ENCODE peak calls at places on chromosomes 13 and 19, in seven cellular contexts. B, R, H, I, M, P and K are unnamed samples.

GRCh38 chr19:46718157-46718933 is 1.4 kb upstream of the PRKD2 start:
- DNase-seq in B (peak), R (peak), H (no peak), I (no peak), M (no peak), P (no peak), K (no peak)

GRCh38 chr13:60164490-60164889 is 762 bp upstream of the DIAPH3 start:
- DNase-seq in B (no peak), R (no peak), H (no peak), I (no peak), M (no peak), P (no peak), K (no peak)

GRCh38 chr13:21673592-21674270 is 2.9 kb downstream of the FGF9 start:
- DNase-seq in B (no peak), R (peak), H (no peak), I (no peak), M (peak), P (peak), K (no peak)

GRCh38 chr19:6639439-6639838 is 30.5 kb downstream of the TNFSF14 start:
- DNase-seq in B (no peak), R (no peak), H (no peak), I (no peak), M (no peak), P (no peak), K (no peak)

GRCh38 chr13:73793361-73793760 is 340.8 kb downstream of the KLF12 start:
- DNase-seq in B (no peak), R (no peak), H (no peak), I (no peak), M (no peak), P (no peak), K (no peak)

GRCh38 chr13:84980571-84980970 is 818.6 kb downstream of the SLITRK6 start:
- DNase-seq in B (no peak), R (no peak), H (no peak), I (no peak), M (no peak), P (no peak), K (no peak)

GRCh38 chr13:102318233-102318632 is 83.6 kb downstream of the FGF14 start:
- DNase-seq in B (no peak), R (no peak), H (no peak), I (no peak), M (no peak), P (no peak), K (no peak)

GRCh38 chr13:32001392-32001768 is 30.2 kb upstream of the FRY start:
- DNase-seq in B (no peak), R (peak), H (no peak), I (peak), M (peak), P (no peak), K (peak)

GRCh38 chr13:107254392-107254791 is 686.5 kb upstream of the ARGLU1 start:
- DNase-seq in B (no peak), R (no peak), H (no peak), I (no peak), M (no peak), P (no peak), K (no peak)

GRCh38 chr13:100528353-100528752 is 60.2 kb downstream of the GGACT start:
- DNase-seq in B (no peak), R (no peak), H (no peak), I (no peak), M (no peak), P (no peak), K (no peak)

GRCh38 chr19:1317274-1317673 is 31.6 kb downstream of the EFNA2 start:
- DNase-seq in B (no peak), R (no peak), H (no peak), I (no peak), M (no peak), P (no peak), K (no peak)

GRCh38 chr13:113001251-113002140 is 32.5 kb downstream of the MCF2L start:
- DNase-seq in B (no peak), R (no peak), H (no peak), I (no peak), M (no peak), P (peak), K (no peak)

GRCh38 chr13:94764576-94765321 is 52.4 kb upstream of the SOX21 start:
- DNase-seq in B (no peak), R (no peak), H (no peak), I (no peak), M (no peak), P (no peak), K (no peak)

GRCh38 chr13:30002577-30002976 is 152.2 kb upstream of the UBL3 start:
- DNase-seq in B (no peak), R (no peak), H (no peak), I (no peak), M (no peak), P (no peak), K (peak)

GRCh38 chr13:42815686-42816085 is 34.3 kb downstream of the FAM216B start:
- DNase-seq in B (no peak), R (no peak), H (no peak), I (no peak), M (no peak), P (no peak), K (no peak)

GRCh38 chr13:57311009-57311586 is 144.1 kb downstream of the PRR20E start:
- DNase-seq in B (no peak), R (no peak), H (no peak), I (no peak), M (no peak), P (no peak), K (no peak)

GRCh38 chr19:2249010-2249866 is at the start of gene AMH:
- DNase-seq in B (no peak), R (no peak), H (no peak), I (no peak), M (no peak), P (no peak), K (no peak)

GRCh38 chr13:99983401-99984133 is 2.0 kb downstream of the ZIC2 start:
- DNase-seq in B (no peak), R (no peak), H (no peak), I (no peak), M (peak), P (no peak), K (no peak)

GRCh38 chr13:93227906-93228801 is 1.5 kb downstream of the GPC6 start:
- DNase-seq in B (no peak), R (no peak), H (peak), I (peak), M (peak), P (peak), K (peak)

GRCh38 chr13:111152836-111153235 is 37.7 kb downstream of the ARHGEF7 start:
- DNase-seq in B (no peak), R (peak), H (no peak), I (no peak), M (no peak), P (no peak), K (no peak)

GRCh38 chr13:92362717-92363116 is 863.9 kb upstream of the GPC6 start:
- DNase-seq in B (no peak), R (no peak), H (no peak), I (no peak), M (no peak), P (no peak), K (no peak)

GRCh38 chr13:94268661-94269060 is 210.8 kb downstream of the DCT start:
- DNase-seq in B (no peak), R (no peak), H (no peak), I (no peak), M (no peak), P (no peak), K (no peak)

GRCh38 chr13:27450921-27451461 is 627 bp upstream of the MTIF3 start:
- DNase-seq in B (peak), R (no peak), H (peak), I (peak), M (peak), P (no peak), K (peak)

GRCh38 chr19:48739835-48740704 is at the start of gene RASIP1:
- DNase-seq in B (no peak), R (no peak), H (peak), I (peak), M (peak), P (no peak), K (no peak)

GRCh38 chr13:52652980-52653303 is 306 bp downstream of the SUGT1 start:
- DNase-seq in B (no peak), R (peak), H (no peak), I (no peak), M (no peak), P (no peak), K (no peak)

GRCh38 chr13:106110241-106110855 is 425.1 kb downstream of the EFNB2 start:
- DNase-seq in B (no peak), R (no peak), H (no peak), I (no peak), M (no peak), P (no peak), K (no peak)

GRCh38 chr13:99995503-99996176 is 14.1 kb downstream of the ZIC2 start:
- DNase-seq in B (no peak), R (no peak), H (no peak), I (no peak), M (no peak), P (no peak), K (no peak)

GRCh38 chr19:49758292-49758691 is 4.8 kb downstream of the TSKS start:
- DNase-seq in B (no peak), R (peak), H (no peak), I (no peak), M (no peak), P (no peak), K (peak)

GRCh38 chr19:9586764-9587163 is 2.5 kb upstream of the ZNF121 start:
- DNase-seq in B (peak), R (no peak), H (peak), I (peak), M (peak), P (peak), K (peak)

GRCh38 chr19:10454267-10454666 is 33.9 kb downstream of the PDE4A start:
- DNase-seq in B (no peak), R (no peak), H (no peak), I (no peak), M (no peak), P (peak), K (no peak)

GRCh38 chr13:26476111-26476743 is 81.3 kb upstream of the WASF3 start:
- DNase-seq in B (no peak), R (no peak), H (no peak), I (peak), M (peak), P (peak), K (peak)

GRCh38 chr19:6464070-6464873 is at the start of gene CRB3:
- DNase-seq in B (peak), R (peak), H (no peak), I (no peak), M (no peak), P (no peak), K (no peak)

GRCh38 chr13:36382030-36382429 is 35.8 kb upstream of the SPART start:
- DNase-seq in B (no peak), R (no peak), H (no peak), I (no peak), M (no peak), P (no peak), K (no peak)

GRCh38 chr19:18322759-18323460 is at the start of gene LSM4:
- DNase-seq in B (peak), R (peak), H (peak), I (peak), M (peak), P (peak), K (peak)
- TF ChIP-seq CTCF in B (peak), R (no peak), H (peak), I (no peak), M (no peak), P (peak), K (no peak)

GRCh38 chr19:53662209-53662608 is 30.4 kb downstream of the DPRX start:
- DNase-seq in B (no peak), R (no peak), H (no peak), I (no peak), M (no peak), P (no peak), K (no peak)

GRCh38 chr19:53657778-53658177 is 26.0 kb downstream of the DPRX start:
- DNase-seq in B (no peak), R (no peak), H (no peak), I (no peak), M (no peak), P (no peak), K (no peak)

GRCh38 chr19:53660584-53660983 is 28.8 kb downstream of the DPRX start:
- DNase-seq in B (no peak), R (no peak), H (no peak), I (no peak), M (no peak), P (no peak), K (no peak)

GRCh38 chr19:53657330-53657729 is 25.5 kb downstream of the DPRX start:
- DNase-seq in B (no peak), R (no peak), H (no peak), I (no peak), M (no peak), P (no peak), K (no peak)

GRCh38 chr19:53659292-53659691 is 27.5 kb downstream of the DPRX start:
- DNase-seq in B (no peak), R (no peak), H (no peak), I (peak), M (peak), P (peak), K (no peak)
- TF ChIP-seq CTCF in B (no peak), R (no peak), H (no peak), I (peak), M (no peak), P (peak), K (peak)

GRCh38 chr19:45153339-45154063 is 7.3 kb downstream of the NKPD1 start:
- DNase-seq in B (peak), R (no peak), H (no peak), I (peak), M (peak), P (peak), K (no peak)

GRCh38 chr19:45150731-45151725 is 9.8 kb downstream of the NKPD1 start:
- DNase-seq in B (no peak), R (no peak), H (no peak), I (no peak), M (no peak), P (no peak), K (no peak)

GRCh38 chr19:45154064-45154827 is 6.5 kb downstream of the NKPD1 start:
- DNase-seq in B (no peak), R (no peak), H (no peak), I (no peak), M (no peak), P (no peak), K (peak)

GRCh38 chr19:45151821-45152503 is 8.8 kb downstream of the NKPD1 start:
- DNase-seq in B (no peak), R (no peak), H (no peak), I (no peak), M (no peak), P (no peak), K (no peak)

GRCh38 chr19:45152504-45153338 is 8.1 kb downstream of the NKPD1 start:
- DNase-seq in B (peak), R (no peak), H (no peak), I (peak), M (no peak), P (no peak), K (no peak)
- TF ChIP-seq CTCF in B (no peak), R (no peak), H (no peak), I (no peak), M (no peak), P (no peak), K (no peak)

GRCh38 chr19:44112802-44113137 is 429 bp upstream of the ZNF225 start:
- DNase-seq in B (no peak), R (no peak), H (no peak), I (no peak), M (no peak), P (no peak), K (no peak)
- TF ChIP-seq CTCF in B (no peak), R (no peak), H (no peak), I (no peak), M (no peak), P (peak), K (no peak)

GRCh38 chr13:46795321-46795720 is 1.6 kb downstream of the ESD start:
- DNase-seq in B (no peak), R (no peak), H (no peak), I (no peak), M (no peak), P (no peak), K (no peak)
- TF ChIP-seq CTCF in B (no peak), R (no peak), H (no peak), I (no peak), M (no peak), P (no peak), K (no peak)

GRCh38 chr13:70622785-70623184 is 514.5 kb upstream of the KLHL1 start:
- DNase-seq in B (no peak), R (no peak), H (no peak), I (no peak), M (no peak), P (no peak), K (no peak)

DNA sequence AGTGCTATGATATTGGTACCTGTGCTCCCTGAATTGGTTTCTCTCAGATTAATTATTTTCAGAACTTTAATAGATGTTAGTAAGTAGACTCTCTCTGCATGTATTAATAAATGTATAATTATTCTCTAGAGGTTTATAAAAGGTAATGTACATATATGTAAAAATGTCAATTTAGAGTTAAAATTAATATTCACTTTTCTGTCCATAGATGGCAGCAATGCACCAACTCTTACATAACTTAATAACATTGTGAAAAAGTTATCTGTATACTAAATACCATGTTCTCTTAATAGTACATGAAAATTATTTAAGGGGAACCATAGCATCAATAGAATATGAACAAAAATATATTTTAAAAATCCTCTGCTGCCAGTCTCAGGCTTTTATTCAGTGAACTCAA is 515.0 kb upstream of the KLHL1 start:
- DNase-seq in B (no peak), R (no peak), H (no peak), I (no peak), M (no peak), P (no peak), K (no peak)
- TF ChIP-seq CTCF in B (peak), R (peak), H (no peak), I (peak), M (peak), P (peak), K (peak)

GRCh38 chr13:33069365-33069764 is 53.1 kb downstream of the KL start:
- DNase-seq in B (no peak), R (no peak), H (no peak), I (no peak), M (no peak), P (no peak), K (no peak)
- TF ChIP-seq CTCF in B (no peak), R (peak), H (no peak), I (peak), M (peak), P (peak), K (peak)

GRCh38 chr19:13859361-13859880 is 17.5 kb upstream of the NANOS3 start:
- DNase-seq in B (no peak), R (no peak), H (no peak), I (no peak), M (no peak), P (no peak), K (peak)
- TF ChIP-seq CTCF in B (no peak), R (no peak), H (no peak), I (no peak), M (no peak), P (no peak), K (peak)

GRCh38 chr19:45677351-45678230 is 9.6 kb downstream of the GIPR start:
- DNase-seq in B (peak), R (peak), H (peak), I (peak), M (peak), P (peak), K (peak)
- TF ChIP-seq CTCF in B (no peak), R (peak), H (no peak), I (no peak), M (no peak), P (peak), K (peak)

GRCh38 chr13:109744512-109745051 is 41.8 kb downstream of the IRS2 start:
- DNase-seq in B (no peak), R (no peak), H (peak), I (peak), M (no peak), P (no peak), K (peak)

GRCh38 chr13:109741966-109742365 is 44.4 kb downstream of the IRS2 start:
- DNase-seq in B (no peak), R (no peak), H (no peak), I (no peak), M (no peak), P (no peak), K (no peak)

GRCh38 chr13:109745060-109745459 is 41.3 kb downstream of the IRS2 start:
- DNase-seq in B (no peak), R (no peak), H (no peak), I (no peak), M (no peak), P (no peak), K (no peak)

GRCh38 chr13:109745702-109746101 is 40.7 kb downstream of the IRS2 start:
- DNase-seq in B (no peak), R (no peak), H (no peak), I (no peak), M (no peak), P (no peak), K (no peak)

DNA sequence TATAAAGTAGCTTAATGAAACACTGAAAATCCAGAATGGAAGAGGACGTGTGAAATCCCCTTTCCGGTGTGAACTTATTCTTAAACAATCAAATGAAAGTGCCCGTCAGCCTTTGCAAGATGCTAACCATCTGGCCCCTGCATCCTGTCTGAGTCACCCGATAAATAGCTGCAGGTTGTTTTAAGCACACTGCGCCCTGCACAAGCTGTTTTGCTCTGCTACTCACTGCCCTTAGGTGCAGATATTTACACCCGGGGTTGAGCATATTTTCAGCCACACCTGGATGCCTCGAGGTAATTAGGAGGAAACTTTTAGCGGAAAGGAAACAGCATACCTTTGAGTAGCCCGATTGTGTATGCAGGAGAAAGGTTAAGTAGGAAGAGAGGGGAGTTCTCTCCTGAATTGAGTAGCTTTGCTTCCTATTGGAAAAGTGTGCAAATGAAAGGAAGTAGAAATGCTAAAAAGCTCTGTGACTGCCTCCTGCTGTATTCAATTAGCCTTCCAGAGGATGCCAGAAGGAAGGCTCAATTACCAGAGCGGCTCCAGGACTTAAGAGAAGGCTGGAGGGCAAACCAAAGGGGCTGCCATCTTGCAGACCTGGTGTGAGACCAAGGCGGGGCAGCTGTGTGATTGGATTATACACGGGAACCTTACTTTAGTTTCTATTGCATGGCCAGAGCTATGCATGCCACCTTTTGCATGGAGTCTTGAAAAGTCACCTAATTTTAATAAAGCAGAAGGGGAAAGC is 42.5 kb downstream of the IRS2 start:
- DNase-seq in B (no peak), R (peak), H (peak), I (no peak), M (peak), P (no peak), K (peak)
- TF ChIP-seq CTCF in B (no peak), R (no peak), H (no peak), I (no peak), M (no peak), P (no peak), K (no peak)